ENCODE peak calls at places on chromosomes 12 and 14, in four cellular contexts. One of them, this sample, is unnamed.

GRCh38 chr12:110661337-110661972 is 27.5 kb downstream of the HVCN1 start:
- DNase-seq in T-helper 2 cell: peak
- DNase-seq in globus pallidus: no peak
- DNase-seq in T follicular helper cell: no peak
- DNase-seq in this sample: peak

GRCh38 chr12:106345739-106346138 is 11.8 kb upstream of the POLR3B start:
- DNase-seq in T-helper 2 cell: no peak
- DNase-seq in globus pallidus: peak
- DNase-seq in T follicular helper cell: no peak
- DNase-seq in this sample: no peak

GRCh38 chr12:82959821-82960220 is 273.1 kb downstream of the TMTC2 start:
- DNase-seq in T-helper 2 cell: no peak
- DNase-seq in globus pallidus: no peak
- DNase-seq in T follicular helper cell: no peak
- DNase-seq in this sample: no peak

GRCh38 chr14:93337143-93337753 is 4.4 kb upstream of the BTBD7 start:
- DNase-seq in T-helper 2 cell: no peak
- DNase-seq in globus pallidus: no peak
- DNase-seq in T follicular helper cell: no peak
- DNase-seq in this sample: no peak

GRCh38 chr12:67742461-67742860 is 93.9 kb downstream of the DYRK2 start:
- DNase-seq in T-helper 2 cell: no peak
- DNase-seq in globus pallidus: no peak
- DNase-seq in T follicular helper cell: no peak
- DNase-seq in this sample: no peak

GRCh38 chr14:29743566-29743965 is 184.1 kb downstream of the PRKD1 start:
- DNase-seq in T-helper 2 cell: no peak
- DNase-seq in globus pallidus: peak
- DNase-seq in T follicular helper cell: no peak
- DNase-seq in this sample: no peak

GRCh38 chr12:4997939-4998338 is 45.7 kb upstream of the KCNA5 start:
- DNase-seq in T-helper 2 cell: no peak
- DNase-seq in globus pallidus: no peak
- DNase-seq in T follicular helper cell: no peak
- DNase-seq in this sample: no peak

GRCh38 chr14:47674148-47674545 is 1.3 kb downstream of the MDGA2 start:
- DNase-seq in T-helper 2 cell: no peak
- DNase-seq in globus pallidus: no peak
- DNase-seq in T follicular helper cell: no peak
- DNase-seq in this sample: no peak

GRCh38 chr12:114668151-114668891 is 15.7 kb downstream of the TBX3 start:
- DNase-seq in T-helper 2 cell: no peak
- DNase-seq in globus pallidus: peak
- DNase-seq in T follicular helper cell: no peak
- DNase-seq in this sample: no peak

GRCh38 chr12:124396544-124397398 is 101.9 kb downstream of the RFLNA start:
- DNase-seq in T-helper 2 cell: no peak
- DNase-seq in globus pallidus: peak
- DNase-seq in T follicular helper cell: no peak
- DNase-seq in this sample: no peak

GRCh38 chr14:90276627-90277367 is 20.4 kb downstream of the PSMC1 start:
- DNase-seq in T-helper 2 cell: no peak
- DNase-seq in globus pallidus: no peak
- DNase-seq in T follicular helper cell: no peak
- DNase-seq in this sample: no peak

GRCh38 chr14:99261916-99262787 is 9.8 kb downstream of the BCL11B start:
- DNase-seq in T-helper 2 cell: peak
- DNase-seq in globus pallidus: no peak
- DNase-seq in T follicular helper cell: peak
- DNase-seq in this sample: peak

GRCh38 chr14:28773917-28774691 is 7.5 kb downstream of the FOXG1 start:
- DNase-seq in T-helper 2 cell: no peak
- DNase-seq in globus pallidus: peak
- DNase-seq in T follicular helper cell: no peak
- DNase-seq in this sample: no peak

GRCh38 chr12:64522807-64523206 is 70.9 kb downstream of the TBK1 start:
- DNase-seq in T-helper 2 cell: no peak
- DNase-seq in globus pallidus: no peak
- DNase-seq in T follicular helper cell: no peak
- DNase-seq in this sample: no peak

GRCh38 chr12:54587315-54587821 is 1.1 kb downstream of the PPP1R1A start:
- DNase-seq in T-helper 2 cell: no peak
- DNase-seq in globus pallidus: peak
- DNase-seq in T follicular helper cell: no peak
- DNase-seq in this sample: no peak

GRCh38 chr14:104145826-104146642 is 7.6 kb downstream of the KIF26A start:
- DNase-seq in T-helper 2 cell: no peak
- DNase-seq in globus pallidus: no peak
- DNase-seq in T follicular helper cell: no peak
- DNase-seq in this sample: peak

GRCh38 chr12:109286252-109286651 is 22.8 kb downstream of the FOXN4 start:
- DNase-seq in T-helper 2 cell: no peak
- DNase-seq in globus pallidus: no peak
- DNase-seq in T follicular helper cell: no peak
- DNase-seq in this sample: no peak

GRCh38 chr14:105529506-105530445 is 3.4 kb downstream of the TMEM121 start:
- DNase-seq in T-helper 2 cell: no peak
- DNase-seq in globus pallidus: no peak
- DNase-seq in T follicular helper cell: no peak
- DNase-seq in this sample: peak

GRCh38 chr12:100267603-100268281 is 765 bp downstream of the SCYL2 start:
- DNase-seq in T-helper 2 cell: no peak
- DNase-seq in globus pallidus: no peak
- DNase-seq in T follicular helper cell: no peak
- DNase-seq in this sample: no peak

GRCh38 chr12:52798003-52798670 is 2.2 kb upstream of the KRT3 start:
- DNase-seq in T-helper 2 cell: no peak
- DNase-seq in globus pallidus: no peak
- DNase-seq in T follicular helper cell: no peak
- DNase-seq in this sample: no peak

GRCh38 chr12:52307836-52308806 is 13.1 kb downstream of the KRT83 start:
- DNase-seq in T-helper 2 cell: peak
- DNase-seq in globus pallidus: peak
- DNase-seq in T follicular helper cell: peak
- DNase-seq in this sample: peak

GRCh38 chr12:14417717-14418116 is 52.2 kb downstream of the ATF7IP start:
- DNase-seq in T-helper 2 cell: peak
- DNase-seq in globus pallidus: peak
- DNase-seq in T follicular helper cell: peak
- DNase-seq in this sample: peak

GRCh38 chr14:50978521-50978871 is 34.2 kb upstream of the PYGL start:
- DNase-seq in T-helper 2 cell: no peak
- DNase-seq in globus pallidus: no peak
- DNase-seq in T follicular helper cell: no peak
- DNase-seq in this sample: no peak

GRCh38 chr12:6444704-6445688 is at the start of gene CD27:
- DNase-seq in T-helper 2 cell: peak
- DNase-seq in globus pallidus: no peak
- DNase-seq in T follicular helper cell: no peak
- DNase-seq in this sample: no peak